ENCODE peak calls at places on chromosomes 16 and 17, in four cellular contexts. One of them, this sample, is unnamed.

GRCh38 chr17:44786551-44787081 is 27.8 kb downstream of the ADAM11 start:
- DNase-seq in HCT116: no peak
- DNase-seq in pancreas: no peak
- DNase-seq in thoracic aorta: no peak
- DNase-seq in this sample: no peak

GRCh38 chr16:17364319-17365210 is 106.2 kb downstream of the XYLT1 start:
- DNase-seq in HCT116: no peak
- DNase-seq in thoracic aorta: no peak
- DNase-seq in pancreas: no peak
- DNase-seq in this sample: peak; percentile 70

GRCh38 chr16:21650517-21650916 is 1.9 kb downstream of the IGSF6 start:
- DNase-seq in thoracic aorta: no peak
- DNase-seq in HCT116: no peak
- DNase-seq in pancreas: no peak
- DNase-seq in this sample: no peak

GRCh38 chr16:75402821-75403475 is 30.4 kb downstream of the CFDP1 start:
- DNase-seq in pancreas: no peak
- DNase-seq in HCT116: peak; percentile 10
- DNase-seq in thoracic aorta: no peak
- DNase-seq in this sample: no peak

GRCh38 chr16:89918453-89919347 is at the start of gene MC1R:
- DNase-seq in pancreas: no peak
- DNase-seq in thoracic aorta: no peak
- DNase-seq in HCT116: peak; percentile 26
- DNase-seq in this sample: no peak

GRCh38 chr16:4513881-4514280 is 24.7 kb downstream of the CDIP1 start:
- DNase-seq in HCT116: no peak
- DNase-seq in pancreas: no peak
- DNase-seq in thoracic aorta: no peak
- DNase-seq in this sample: no peak

GRCh38 chr16:87648236-87648635 is 45.9 kb downstream of the JPH3 start:
- DNase-seq in HCT116: no peak
- DNase-seq in thoracic aorta: no peak
- DNase-seq in pancreas: no peak
- DNase-seq in this sample: no peak

GRCh38 chr17:55063857-55064485 is 95.4 kb downstream of the STXBP4 start:
- DNase-seq in pancreas: no peak
- DNase-seq in thoracic aorta: no peak
- DNase-seq in HCT116: no peak
- DNase-seq in this sample: no peak

GRCh38 chr16:48405907-48406306 is 20.7 kb upstream of the SIAH1 start:
- DNase-seq in HCT116: no peak
- DNase-seq in pancreas: no peak
- DNase-seq in thoracic aorta: no peak
- DNase-seq in this sample: no peak

GRCh38 chr17:12789075-12789975 is at the start of gene ARHGAP44:
- DNase-seq in pancreas: peak; percentile 70
- DNase-seq in HCT116: peak; percentile 46
- DNase-seq in thoracic aorta: no peak
- DNase-seq in this sample: peak; percentile 15

GRCh38 chr16:1614226-1615102 is 2.3 kb downstream of the CRAMP1 start:
- DNase-seq in pancreas: peak; percentile 23
- DNase-seq in thoracic aorta: no peak
- DNase-seq in HCT116: no peak
- DNase-seq in this sample: no peak

GRCh38 chr17:58531661-58532554 is 17.5 kb upstream of the MTMR4 start:
- DNase-seq in HCT116: no peak
- DNase-seq in pancreas: peak; percentile 57
- DNase-seq in thoracic aorta: no peak
- DNase-seq in this sample: no peak

GRCh38 chr17:48541574-48542113 is 3.3 kb downstream of the HOXB2 start:
- DNase-seq in thoracic aorta: no peak
- DNase-seq in HCT116: no peak
- DNase-seq in pancreas: no peak
- DNase-seq in this sample: no peak

GRCh38 chr17:57537524-57538410 is 207.3 kb downstream of the CCDC182 start:
- DNase-seq in thoracic aorta: no peak
- DNase-seq in pancreas: no peak
- DNase-seq in HCT116: no peak
- DNase-seq in this sample: no peak

GRCh38 chr17:43416998-43417891 is 18.5 kb downstream of the ARL4D start:
- DNase-seq in thoracic aorta: no peak
- DNase-seq in pancreas: no peak
- DNase-seq in HCT116: no peak
- DNase-seq in this sample: no peak

GRCh38 chr17:77875051-77875780 is 83.3 kb upstream of the TNRC6C start:
- DNase-seq in HCT116: no peak
- DNase-seq in thoracic aorta: no peak
- DNase-seq in pancreas: no peak
- DNase-seq in this sample: no peak

GRCh38 chr16:58510097-58510775 is 5.1 kb upstream of the SETD6 start:
- DNase-seq in HCT116: no peak
- DNase-seq in pancreas: no peak
- DNase-seq in thoracic aorta: no peak
- DNase-seq in this sample: no peak

GRCh38 chr17:29178750-29179231 is 1.4 kb downstream of the MYO18A start:
- DNase-seq in HCT116: no peak
- DNase-seq in pancreas: peak; percentile 52
- DNase-seq in thoracic aorta: no peak
- DNase-seq in this sample: peak; percentile 85

GRCh38 chr17:31453896-31454295 is 62.4 kb downstream of the RAB11FIP4 start:
- DNase-seq in pancreas: no peak
- DNase-seq in thoracic aorta: no peak
- DNase-seq in HCT116: no peak
- DNase-seq in this sample: no peak

GRCh38 chr17:42985225-42985624 is 4.9 kb downstream of the RUNDC1 start:
- DNase-seq in thoracic aorta: no peak
- DNase-seq in pancreas: no peak
- DNase-seq in HCT116: no peak
- DNase-seq in this sample: no peak

GRCh38 chr17:3770471-3770870 is 30.5 kb downstream of the ITGAE start:
- DNase-seq in HCT116: no peak
- DNase-seq in pancreas: no peak
- DNase-seq in thoracic aorta: no peak
- DNase-seq in this sample: no peak

GRCh38 chr16:78461087-78461486 is 361.6 kb downstream of the WWOX start:
- DNase-seq in HCT116: no peak
- DNase-seq in pancreas: no peak
- DNase-seq in thoracic aorta: no peak
- DNase-seq in this sample: no peak

GRCh38 chr16:86158688-86159360 is 259.9 kb downstream of the IRF8 start:
- DNase-seq in pancreas: no peak
- DNase-seq in thoracic aorta: no peak
- DNase-seq in HCT116: peak; percentile 64
- DNase-seq in this sample: no peak

GRCh38 chr17:47950448-47950847 is 7.2 kb downstream of the PRR15L start:
- DNase-seq in thoracic aorta: no peak
- DNase-seq in pancreas: peak; percentile 62
- DNase-seq in HCT116: no peak
- DNase-seq in this sample: no peak

GRCh38 chr17:9220466-9221230 is 199.3 kb downstream of the NTN1 start:
- DNase-seq in HCT116: no peak
- DNase-seq in thoracic aorta: no peak
- DNase-seq in pancreas: no peak
- DNase-seq in this sample: no peak

GRCh38 chr17:2212328-2212981 is 91.1 kb downstream of the SMG6 start:
- DNase-seq in HCT116: no peak
- DNase-seq in thoracic aorta: peak; percentile 54
- DNase-seq in pancreas: no peak
- DNase-seq in this sample: no peak

GRCh38 chr17:68759343-68760140 is 158.4 kb upstream of the FAM20A start:
- DNase-seq in HCT116: peak; percentile 91
- DNase-seq in thoracic aorta: peak; percentile 83
- DNase-seq in pancreas: peak; percentile 88
- DNase-seq in this sample: peak; percentile 77

GRCh38 chr17:77535892-77536291 is 395.1 kb downstream of the SEC14L1 start:
- DNase-seq in pancreas: no peak
- DNase-seq in thoracic aorta: no peak
- DNase-seq in HCT116: no peak
- DNase-seq in this sample: no peak

GRCh38 chr17:75821552-75821951 is 22.7 kb downstream of the UNC13D start:
- DNase-seq in HCT116: no peak
- DNase-seq in pancreas: no peak
- DNase-seq in thoracic aorta: no peak
- DNase-seq in this sample: no peak

GRCh38 chr17:1484060-1484535 is 8.4 kb downstream of the MYO1C start:
- DNase-seq in HCT116: no peak
- DNase-seq in thoracic aorta: no peak
- DNase-seq in pancreas: peak; percentile 50
- DNase-seq in this sample: no peak

GRCh38 chr17:34360571-34360970 is 2.5 kb downstream of the CCL1 start:
- DNase-seq in thoracic aorta: no peak
- DNase-seq in HCT116: no peak
- DNase-seq in pancreas: no peak
- DNase-seq in this sample: no peak

GRCh38 chr16:7246578-7246977 is 86.1 kb upstream of the RBFOX1 start:
- DNase-seq in pancreas: no peak
- DNase-seq in thoracic aorta: no peak
- DNase-seq in HCT116: no peak
- DNase-seq in this sample: no peak

GRCh38 chr17:59097876-59098275 is 8.8 kb downstream of the TRIM37 start:
- DNase-seq in HCT116: no peak
- DNase-seq in thoracic aorta: no peak
- DNase-seq in pancreas: no peak
- DNase-seq in this sample: no peak

GRCh38 chr16:15434425-15435215 is at the start of gene BMERB1:
- DNase-seq in pancreas: peak; percentile 67
- DNase-seq in thoracic aorta: peak; percentile 25
- DNase-seq in HCT116: peak; percentile 12
- DNase-seq in this sample: peak; percentile 51

GRCh38 chr17:40178021-40178601 is 841 bp downstream of the RAPGEFL1 start:
- DNase-seq in pancreas: no peak
- DNase-seq in HCT116: no peak
- DNase-seq in thoracic aorta: no peak
- DNase-seq in this sample: no peak

GRCh38 chr16:58020628-58021521 is 4.7 kb upstream of the MMP15 start:
- DNase-seq in thoracic aorta: no peak
- DNase-seq in pancreas: peak; percentile 70
- DNase-seq in HCT116: no peak
- DNase-seq in this sample: no peak

GRCh38 chr17:74076446-74076845 is 127.0 kb upstream of the RPL38 start:
- DNase-seq in HCT116: no peak
- DNase-seq in pancreas: no peak
- DNase-seq in thoracic aorta: no peak
- DNase-seq in this sample: no peak

GRCh38 chr17:50098583-50098982 is 3.4 kb downstream of the PDK2 start:
- DNase-seq in pancreas: no peak
- DNase-seq in HCT116: no peak
- DNase-seq in thoracic aorta: no peak
- DNase-seq in this sample: no peak

GRCh38 chr17:50097455-50097854 is 2.3 kb downstream of the PDK2 start:
- DNase-seq in HCT116: no peak
- DNase-seq in thoracic aorta: no peak
- DNase-seq in pancreas: no peak
- DNase-seq in this sample: no peak

GRCh38 chr17:50099003-50099402 is 3.9 kb downstream of the PDK2 start:
- DNase-seq in HCT116: no peak
- DNase-seq in thoracic aorta: no peak
- DNase-seq in pancreas: peak; percentile 72
- DNase-seq in this sample: no peak

GRCh38 chr17:50096758-50097157 is 1.6 kb downstream of the PDK2 start:
- DNase-seq in pancreas: no peak
- DNase-seq in thoracic aorta: no peak
- DNase-seq in HCT116: no peak
- DNase-seq in this sample: no peak

GRCh38 chr17:50097907-50098306 is 2.8 kb downstream of the PDK2 start:
- DNase-seq in thoracic aorta: no peak
- DNase-seq in pancreas: no peak
- DNase-seq in HCT116: no peak
- DNase-seq in this sample: no peak
- H3K4me1 ChIP-seq in thoracic aorta: peaks cover 13% of the 10 kb centered on the region
- H3K4me1 ChIP-seq in pancreas: peaks cover 31% of the 10 kb centered on the region
- H3K4me1 ChIP-seq in HCT116: peaks cover 44% of the 10 kb centered on the region
- H3K4me1 ChIP-seq in this sample: no peaks in the 10 kb centered on the region

DNA sequence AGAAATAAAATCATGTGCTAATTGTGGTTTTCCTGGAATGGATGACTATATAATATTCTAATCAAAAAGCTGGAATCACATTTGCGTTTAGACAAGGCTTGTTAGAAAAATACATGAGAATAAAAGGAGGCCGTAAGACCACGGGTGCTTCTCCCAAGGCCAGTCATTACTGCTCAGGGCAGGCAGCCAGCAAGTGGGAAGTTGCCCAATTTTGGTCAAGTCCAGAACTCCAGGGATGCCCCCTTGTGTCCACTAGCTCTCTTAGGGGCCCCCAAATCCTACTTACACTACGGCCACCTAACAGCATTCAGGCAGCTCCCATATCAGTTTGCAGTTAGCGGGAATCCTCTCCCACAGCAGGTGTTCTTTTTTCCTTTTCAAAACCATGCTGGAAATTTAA is 26.0 kb upstream of the LYRM9 start:
- DNase-seq in thoracic aorta: no peak
- DNase-seq in pancreas: peak; percentile 31
- DNase-seq in HCT116: no peak
- DNase-seq in this sample: no peak
- TF ChIP-seq CTCF in thoracic aorta: no peak
- TF ChIP-seq CTCF in pancreas: no peak
- TF ChIP-seq CTCF in HCT116: no peak
- TF ChIP-seq CTCF in this sample: no peak

GRCh38 chr16:66013497-66013896 is 353.0 kb upstream of the CDH5 start:
- DNase-seq in thoracic aorta: no peak
- DNase-seq in HCT116: no peak
- DNase-seq in pancreas: no peak
- DNase-seq in this sample: no peak
- H3K27ac ChIP-seq in thoracic aorta: no peak overlapping the region
- H3K27ac ChIP-seq in HCT116: no peak overlapping the region
- H3K27ac ChIP-seq in pancreas: no peak overlapping the region
- H3K27ac ChIP-seq in this sample: no peak overlapping the region

DNA sequence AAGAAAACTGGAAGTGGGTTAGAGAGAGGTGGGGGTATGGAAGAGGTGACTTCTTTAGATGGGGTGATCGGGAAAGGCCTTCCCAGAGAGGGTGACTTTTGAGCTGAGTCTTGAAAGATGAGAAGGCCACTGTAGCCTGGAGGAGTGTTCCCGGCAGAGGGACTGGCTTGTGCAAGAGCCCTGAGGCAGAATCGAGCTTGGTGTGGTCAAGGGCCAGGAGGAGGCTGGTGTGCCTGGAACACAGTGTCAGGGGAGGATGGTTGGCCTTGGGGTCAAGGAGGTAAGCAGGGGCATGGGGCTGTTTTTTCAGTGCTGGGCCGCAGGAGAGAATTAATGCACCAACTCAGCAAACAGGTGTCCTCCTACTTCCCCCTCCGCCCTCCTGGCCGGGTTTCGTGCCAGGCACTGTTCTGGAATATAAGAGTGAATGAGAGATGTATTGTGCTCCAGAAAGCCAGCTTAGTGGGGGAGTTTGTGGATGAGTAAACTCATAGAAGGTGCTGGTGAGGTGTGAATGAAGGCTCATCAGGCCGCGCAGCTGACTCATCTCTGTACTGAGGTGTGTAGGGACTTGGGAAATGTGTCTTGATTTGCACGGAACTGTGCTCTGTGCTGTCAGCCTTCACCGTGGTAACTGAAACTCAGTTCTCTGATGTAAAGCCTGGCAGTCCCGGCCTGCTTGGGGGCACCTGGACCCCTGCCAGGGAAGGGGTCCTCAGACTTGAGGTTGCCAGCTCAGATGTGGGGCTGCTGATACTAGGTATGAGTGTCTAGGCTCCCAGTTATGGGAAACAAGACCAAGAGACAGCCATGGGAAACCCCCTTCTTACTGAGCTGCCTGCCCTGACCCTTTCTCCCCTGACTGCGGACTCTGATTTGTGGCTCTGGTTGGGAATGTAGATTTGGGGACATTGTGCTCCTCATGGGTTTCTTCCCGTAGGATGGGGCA is 15.3 kb downstream of the KSR1 start:
- DNase-seq in HCT116: peak; percentile 41
- DNase-seq in pancreas: no peak
- DNase-seq in thoracic aorta: no peak
- DNase-seq in this sample: peak; percentile 93
- H3K4me1 ChIP-seq in HCT116: peaks cover 24% of the 10 kb centered on the region
- H3K4me1 ChIP-seq in pancreas: peaks cover 15% of the 10 kb centered on the region
- H3K4me1 ChIP-seq in thoracic aorta: peaks cover 3% of the 10 kb centered on the region
- H3K4me1 ChIP-seq in this sample: peaks cover 10% of the 10 kb centered on the region

This sample was measured in foreskin keratinocyte.